ENCODE peak calls at places on chromosome 9, in nine cellular contexts. T is Right ventricle myocardium superior; P is MCF 10A; B is NCI-H1105 treated with DMSO at 0.1 percent for 48 hours; U is Right ventricle myocardium inferior; R is naive thymus-derived CD4-positive, alpha-beta T cell; H is activated CD8-positive, alpha-beta memory T cell treated with anti-CD3 and anti-CD28 coated beads for 24 hours; C is stimulated activated CD4-positive, alpha-beta T cell treated with anti-CD3 and anti-CD28 coated beads, Interleukin-1b, Interleukin-23, amount 100 ng/mL, for 24 hours; A is H54. Q is an unnamed sample.

GRCh38 chr9:128393171-128393761 is 22.1 kb downstream of the URM1 start:
- DNase-seq in U (no peak), P (no peak), R (no peak), T (no peak), A (no peak), H (no peak), B (no peak), C (no peak), Q (no peak)

GRCh38 chr9:128550770-128551651 is 1.4 kb upstream of the SPTAN1 start:
- DNase-seq in A (no peak), C (no peak), P (no peak), H (no peak), R (peak), T (peak), U (no peak), B (no peak), Q (no peak)

GRCh38 chr9:87888501-87888900 is 5.8 kb downstream of the SPATA31E1 start:
- DNase-seq in U (no peak), T (no peak), R (no peak), H (no peak), P (no peak), B (no peak), C (no peak), A (no peak), Q (no peak)

GRCh38 chr9:76787677-76788076 is 23.4 kb downstream of the PCA3 start:
- DNase-seq in H (no peak), R (no peak), C (no peak), T (no peak), U (no peak), A (no peak), B (no peak), P (no peak), Q (no peak)

GRCh38 chr9:130869250-130869649 is 27.4 kb downstream of the QRFP start:
- DNase-seq in T (peak), C (no peak), A (no peak), U (peak), P (peak), B (peak), H (no peak), R (no peak), Q (no peak)

GRCh38 chr9:20646656-20647055 is 24.4 kb upstream of the MLLT3 start:
- DNase-seq in B (no peak), U (no peak), C (no peak), A (no peak), T (no peak), H (no peak), R (no peak), P (no peak), Q (no peak)

GRCh38 chr9:79131375-79131774 is 440.4 kb upstream of the TLE4 start:
- DNase-seq in R (no peak), P (no peak), A (no peak), B (no peak), H (no peak), U (no peak), C (no peak), T (no peak), Q (no peak)

GRCh38 chr9:131740898-131741297 is 1.0 kb upstream of the RAPGEF1 start:
- DNase-seq in P (no peak), B (no peak), U (no peak), C (no peak), H (no peak), T (no peak), A (no peak), R (no peak), Q (no peak)

GRCh38 chr9:20636883-20637440 is 14.7 kb upstream of the MLLT3 start:
- DNase-seq in B (no peak), C (no peak), T (no peak), H (no peak), A (no peak), R (no peak), P (peak), U (no peak), Q (no peak)

GRCh38 chr9:124800306-124801259 is 23.6 kb downstream of the OLFML2A start:
- DNase-seq in C (no peak), U (no peak), H (no peak), P (peak), T (peak), A (no peak), B (no peak), R (no peak), Q (no peak)

GRCh38 chr9:20314981-20315380 is 307.3 kb downstream of the MLLT3 start:
- DNase-seq in H (no peak), R (peak), A (no peak), B (no peak), C (no peak), T (no peak), P (no peak), U (no peak), Q (no peak)

GRCh38 chr9:77841739-77842386 is 189.7 kb downstream of the GNAQ start:
- DNase-seq in U (no peak), A (no peak), R (no peak), T (no peak), P (no peak), C (no peak), B (peak), H (no peak), Q (no peak)

GRCh38 chr9:114031948-114032688 is 46.0 kb downstream of the AMBP start:
- DNase-seq in T (no peak), C (no peak), B (no peak), P (no peak), A (no peak), R (no peak), U (no peak), H (peak), Q (no peak)

GRCh38 chr9:34518896-34519295 is 3.9 kb downstream of the ENHO start:
- DNase-seq in U (no peak), B (no peak), C (no peak), T (no peak), H (no peak), P (no peak), R (no peak), A (no peak), Q (no peak)

GRCh38 chr9:78559449-78559885 is 262.5 kb downstream of the PSAT1 start:
- DNase-seq in C (no peak), T (no peak), U (no peak), A (peak), R (no peak), P (peak), B (no peak), H (no peak), Q (no peak)

GRCh38 chr9:130526854-130527650 is 52.3 kb upstream of the FUBP3 start:
- DNase-seq in C (no peak), H (no peak), R (no peak), A (no peak), T (no peak), B (no peak), P (no peak), U (no peak), Q (no peak)

GRCh38 chr9:12162101-12162500 is 531.1 kb upstream of the TYRP1 start:
- DNase-seq in H (no peak), T (no peak), C (no peak), P (no peak), B (no peak), U (no peak), A (no peak), R (no peak), Q (no peak)

GRCh38 chr9:126483468-126484056 is 130.2 kb upstream of the LMX1B start:
- DNase-seq in B (no peak), U (no peak), A (no peak), P (no peak), H (no peak), T (no peak), R (no peak), C (no peak), Q (no peak)